ENCODE peak calls at places on chromosomes 7 and 10, in ten cellular contexts. L, U, H, F, O, J, K, W, V and P are unnamed samples.

GRCh38 chr7:100162874-100163533 is 4.5 kb upstream of the TRAPPC14 start:
- DNase-seq in O (no peak), H (no peak), U (no peak), F (no peak), L (no peak), W (no peak), J (no peak), K (no peak), V (no peak), P (no peak)

GRCh38 chr7:102412548-102412947 is 16.4 kb downstream of the PRKRIP1 start:
- DNase-seq in H (no peak), W (no peak), F (no peak), J (no peak), U (no peak), V (no peak), K (peak; percentile 52), O (peak; percentile 31), L (no peak), P (peak; percentile 35)

GRCh38 chr7:232571-233455 is 40.4 kb downstream of the FAM20C start:
- DNase-seq in O (no peak), F (no peak), H (no peak), W (no peak), K (peak; percentile 25), V (no peak), J (no peak), U (no peak), L (no peak), P (no peak)

GRCh38 chr7:6286486-6286885 is 14.1 kb upstream of the CYTH3 start:
- DNase-seq in K (no peak), U (no peak), J (no peak), L (no peak), V (no peak), W (no peak), H (no peak), O (no peak), F (no peak), P (no peak)

GRCh38 chr7:46485481-46486065 is 564.5 kb upstream of the IGFBP3 start:
- DNase-seq in J (no peak), W (no peak), F (no peak), K (no peak), V (no peak), L (no peak), U (no peak), O (no peak), H (no peak), P (no peak)

GRCh38 chr7:25481891-25482290 is 253.6 kb upstream of the NPVF start:
- DNase-seq in L (no peak), O (no peak), H (no peak), J (no peak), W (no peak), K (no peak), U (no peak), F (no peak), V (no peak), P (no peak)

GRCh38 chr7:69553190-69553589 is 45.1 kb upstream of the AUTS2 start:
- DNase-seq in J (no peak), O (no peak), U (no peak), V (no peak), K (no peak), W (no peak), H (no peak), L (no peak), F (no peak), P (no peak)

GRCh38 chr10:114632869-114633715 is 25.0 kb downstream of the ABLIM1 start:
- DNase-seq in U (no peak), J (no peak), K (peak; percentile 60), H (no peak), L (no peak), O (no peak), V (no peak), F (no peak), W (peak; percentile 83), P (peak; percentile 28)

GRCh38 chr10:28728396-28728795 is 51.1 kb downstream of the BAMBI start:
- DNase-seq in U (no peak), O (no peak), F (no peak), V (no peak), K (no peak), L (no peak), W (no peak), J (no peak), H (no peak), P (no peak)

GRCh38 chr10:15251791-15252380 is 83.4 kb upstream of the NMT2 start:
- DNase-seq in L (no peak), O (no peak), U (no peak), V (no peak), H (no peak), J (no peak), W (no peak), F (no peak), K (no peak), P (no peak)

GRCh38 chr10:3255616-3256015 is 83.0 kb upstream of the PITRM1 start:
- DNase-seq in U (no peak), V (no peak), J (no peak), O (no peak), K (no peak), L (no peak), H (no peak), F (no peak), W (no peak), P (no peak)

GRCh38 chr7:72622532-72622931 is 205.5 kb downstream of the TYW1B start:
- DNase-seq in H (no peak), O (no peak), K (no peak), F (no peak), L (no peak), U (no peak), W (no peak), J (no peak), V (no peak), P (no peak)

GRCh38 chr10:650691-651615 is 38.5 kb downstream of the DIP2C start:
- DNase-seq in V (no peak), J (no peak), O (no peak), L (no peak), W (no peak), F (no peak), H (no peak), K (no peak), U (no peak), P (no peak)

GRCh38 chr7:3250725-3251124 is 50.3 kb upstream of the SDK1 start:
- DNase-seq in J (no peak), V (no peak), K (no peak), H (no peak), O (no peak), F (no peak), W (no peak), U (no peak), L (no peak), P (no peak)

GRCh38 chr7:156560075-156560474 is 80.5 kb upstream of the RNF32 start:
- DNase-seq in V (no peak), K (no peak), O (no peak), W (peak; percentile 49), U (no peak), H (no peak), F (no peak), J (peak; percentile 35), L (no peak), P (no peak)

GRCh38 chr10:87596351-87596750 is 63.3 kb upstream of the PAPSS2 start:
- DNase-seq in U (no peak), J (no peak), W (no peak), O (no peak), V (no peak), H (no peak), L (no peak), K (no peak), F (no peak), P (no peak)

GRCh38 chr10:44016589-44017482 is 368.1 kb downstream of the CXCL12 start:
- DNase-seq in V (no peak), K (no peak), O (no peak), H (no peak), U (no peak), J (no peak), F (no peak), W (no peak), L (no peak), P (no peak)

GRCh38 chr7:63931057-63931600 is 67.5 kb upstream of the ZNF722 start:
- DNase-seq in H (no peak), F (no peak), K (no peak), U (no peak), L (no peak), O (no peak), W (no peak), V (no peak), J (no peak), P (no peak)

GRCh38 chr10:18010050-18010449 is 58.3 kb downstream of the SLC39A12 start:
- DNase-seq in H (no peak), O (no peak), J (no peak), L (no peak), K (no peak), F (no peak), W (no peak), V (no peak), U (no peak), P (no peak)

GRCh38 chr7:156000601-156001396 is 188.5 kb upstream of the SHH start:
- DNase-seq in V (no peak), J (no peak), W (no peak), L (no peak), U (no peak), F (no peak), K (no peak), O (no peak), H (no peak), P (no peak)

GRCh38 chr7:122137291-122138077 is 6.6 kb downstream of the AASS start:
- DNase-seq in J (no peak), H (no peak), V (no peak), L (no peak), O (no peak), F (no peak), K (peak; percentile 45), U (no peak), W (no peak), P (no peak)

GRCh38 chr10:130218936-130219335 is 82.7 kb downstream of the GLRX3 start:
- DNase-seq in O (no peak), W (no peak), K (no peak), J (no peak), F (no peak), H (no peak), V (no peak), L (no peak), U (no peak), P (no peak)

GRCh38 chr10:124286621-124287020 is 132.1 kb downstream of the OAT start:
- DNase-seq in U (no peak), F (no peak), K (no peak), J (no peak), H (no peak), O (no peak), V (no peak), L (no peak), W (no peak), P (no peak)

GRCh38 chr10:119462773-119463172 is 79.7 kb downstream of the RGS10 start:
- DNase-seq in F (no peak), V (no peak), U (no peak), L (no peak), O (no peak), K (no peak), J (no peak), W (no peak), H (no peak), P (no peak)

GRCh38 chr7:157487046-157487770 is 150.4 kb downstream of the DNAJB6 start:
- DNase-seq in H (no peak), O (no peak), L (no peak), U (no peak), J (no peak), V (no peak), K (no peak), W (peak; percentile 43), F (no peak), P (no peak)

GRCh38 chr7:135245826-135246825 is 12.5 kb downstream of the STRA8 start:
- DNase-seq in J (no peak), O (no peak), W (peak; percentile 34), U (no peak), K (no peak), L (no peak), H (no peak), V (no peak), F (no peak), P (no peak)

GRCh38 chr7:94618134-94618533 is 37.8 kb downstream of the SGCE start:
- DNase-seq in H (no peak), U (no peak), O (no peak), W (no peak), F (no peak), V (no peak), J (no peak), L (no peak), K (no peak), P (no peak)

GRCh38 chr10:70915806-70916205 is 27.4 kb upstream of the PCBD1 start:
- DNase-seq in U (no peak), J (no peak), F (no peak), K (no peak), V (no peak), H (no peak), W (no peak), L (no peak), O (no peak), P (no peak)